ENCODE peak calls at places on chromosome 4, in four cellular contexts. X, Y, E and L are unnamed samples.

GRCh38 chr4:57037982-57038604 is 59.4 kb downstream of the POLR2B start:
- DNase-seq in Y (peak; percentile 54), E (no peak), X (peak; percentile 65), L (no peak)

GRCh38 chr4:11301075-11301660 is 127.5 kb downstream of the HS3ST1 start:
- DNase-seq in E (no peak), X (no peak), Y (no peak), L (no peak)

GRCh38 chr4:66357316-66357715 is 687.0 kb upstream of the EPHA5 start:
- DNase-seq in E (no peak), Y (peak; percentile 23), X (no peak), L (peak; percentile 72)

GRCh38 chr4:140856692-140857091 is 100.5 kb upstream of the TBC1D9 start:
- DNase-seq in Y (peak; percentile 36), E (peak; percentile 9), X (no peak), L (peak; percentile 86)

GRCh38 chr4:1246111-1246881 is 2.6 kb downstream of the CTBP1 start:
- DNase-seq in E (no peak), X (peak; percentile 17), Y (peak; percentile 17), L (no peak)

GRCh38 chr4:163679189-163679588 is 184.7 kb downstream of the TMA16 start:
- DNase-seq in Y (no peak), E (no peak), X (no peak), L (peak; percentile 4)

GRCh38 chr4:16289872-16290554 is 63.7 kb upstream of the TAPT1 start:
- DNase-seq in E (peak; percentile 22), Y (peak; percentile 55), X (no peak), L (peak; percentile 8)

GRCh38 chr4:72977936-72978485 is 91.5 kb downstream of the COX18 start:
- DNase-seq in Y (no peak), X (no peak), E (no peak), L (peak; percentile 81)

GRCh38 chr4:76802546-76803021 is 95.4 kb downstream of the SOWAHB start:
- DNase-seq in Y (peak; percentile 85), E (no peak), X (no peak), L (peak; percentile 79)

GRCh38 chr4:79198886-79199591 is 126.8 kb downstream of the NAA11 start:
- DNase-seq in E (no peak), X (no peak), Y (no peak), L (peak; percentile 3)

GRCh38 chr4:5365071-5366008 is 314.1 kb downstream of the STK32B start:
- DNase-seq in X (no peak), E (peak; percentile 56), Y (peak; percentile 96), L (peak; percentile 91)

GRCh38 chr4:142984871-142985585 is 138.9 kb upstream of the INPP4B start:
- DNase-seq in X (no peak), Y (peak; percentile 31), E (no peak), L (no peak)

GRCh38 chr4:2258091-2259035 is 3.5 kb downstream of the MXD4 start:
- DNase-seq in X (peak; percentile 18), Y (no peak), E (no peak), L (no peak)
- H3K4me3 ChIP-seq in X (peak overlapping the region; percentile 95), Y (no peak overlapping the region), E (no peak overlapping the region), L (no peak overlapping the region)

GRCh38 chr4:24794916-24795665 is at the start of gene SOD3:
- DNase-seq in Y (peak; percentile 69), X (peak; percentile 88), E (no peak), L (peak; percentile 88)
- H3K4me3 ChIP-seq in Y (no peak within 1 kb of the TSS), X (peak within 1 kb of the TSS; percentile 58), E (no peak within 1 kb of the TSS), L (peak within 1 kb of the TSS; percentile 29)

DNA sequence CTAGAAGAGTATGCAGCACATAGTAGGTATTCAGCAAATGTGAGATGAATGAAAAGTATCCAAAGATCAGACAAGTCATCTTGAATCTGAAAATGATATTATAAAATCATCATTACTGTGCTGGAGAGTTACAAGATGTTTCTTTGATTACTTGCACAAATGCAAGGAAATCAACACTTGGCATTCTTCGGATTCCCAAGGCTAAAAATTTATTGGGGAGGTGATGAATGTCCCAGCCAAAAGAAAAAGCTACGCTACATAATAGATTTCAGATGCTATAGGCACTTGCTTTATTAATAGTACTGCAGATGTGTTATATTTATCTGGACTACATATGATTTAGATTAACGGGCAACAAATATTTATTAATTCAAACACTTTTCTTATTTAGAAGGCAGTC is 286.7 kb upstream of the TENM3 start:
- DNase-seq in E (no peak), Y (no peak), X (no peak), L (peak; percentile 36)
- H3K4me3 ChIP-seq in E (no peak overlapping the region), Y (no peak overlapping the region), X (no peak overlapping the region), L (no peak overlapping the region)

DNA sequence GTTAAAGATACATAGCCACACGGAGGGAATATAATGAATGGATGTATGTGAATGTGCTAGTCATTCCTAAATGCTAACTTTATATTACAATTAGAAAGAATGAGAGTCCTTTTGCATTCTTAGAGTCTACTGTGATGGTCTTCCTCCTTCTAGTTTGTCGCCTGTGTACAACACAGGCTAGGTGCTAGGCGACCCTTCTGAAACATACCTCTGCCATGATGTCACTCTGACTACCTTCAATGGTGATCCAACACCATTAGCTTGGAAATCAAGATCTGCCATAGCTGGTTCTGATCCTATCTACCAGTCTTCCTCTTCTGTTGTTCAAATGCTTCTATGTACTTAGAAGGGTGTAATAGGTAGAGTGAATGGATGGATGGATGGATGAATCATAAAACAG is 151.2 kb downstream of the MGST2 start:
- DNase-seq in X (no peak), E (no peak), Y (no peak), L (no peak)
- H3K4me3 ChIP-seq in X (no peak overlapping the region), E (no peak overlapping the region), Y (no peak overlapping the region), L (no peak overlapping the region)

DNA sequence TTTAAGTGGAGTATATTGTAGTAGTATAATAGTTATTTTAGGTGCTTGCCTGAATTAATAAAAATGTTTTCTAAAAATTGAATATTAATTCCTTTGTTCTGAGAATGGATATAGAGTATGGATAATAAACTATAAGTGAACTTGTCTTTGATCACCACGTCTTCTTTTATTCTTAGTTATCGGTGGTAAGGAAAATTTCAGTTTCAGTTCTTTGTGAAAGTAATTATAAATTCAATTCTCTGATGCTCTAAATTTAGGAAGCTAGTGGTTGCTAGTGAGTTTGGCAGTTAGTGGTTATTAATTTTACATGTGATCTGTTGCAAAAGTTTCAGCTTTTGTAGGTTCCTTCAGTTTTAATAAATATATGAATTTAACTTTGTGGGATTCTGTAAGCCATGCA is 30.8 kb downstream of the MRPL1 start:
- DNase-seq in E (no peak), Y (no peak), X (no peak), L (no peak)
- H3K4me3 ChIP-seq in E (no peak overlapping the region), Y (no peak overlapping the region), X (no peak overlapping the region), L (no peak overlapping the region)

DNA sequence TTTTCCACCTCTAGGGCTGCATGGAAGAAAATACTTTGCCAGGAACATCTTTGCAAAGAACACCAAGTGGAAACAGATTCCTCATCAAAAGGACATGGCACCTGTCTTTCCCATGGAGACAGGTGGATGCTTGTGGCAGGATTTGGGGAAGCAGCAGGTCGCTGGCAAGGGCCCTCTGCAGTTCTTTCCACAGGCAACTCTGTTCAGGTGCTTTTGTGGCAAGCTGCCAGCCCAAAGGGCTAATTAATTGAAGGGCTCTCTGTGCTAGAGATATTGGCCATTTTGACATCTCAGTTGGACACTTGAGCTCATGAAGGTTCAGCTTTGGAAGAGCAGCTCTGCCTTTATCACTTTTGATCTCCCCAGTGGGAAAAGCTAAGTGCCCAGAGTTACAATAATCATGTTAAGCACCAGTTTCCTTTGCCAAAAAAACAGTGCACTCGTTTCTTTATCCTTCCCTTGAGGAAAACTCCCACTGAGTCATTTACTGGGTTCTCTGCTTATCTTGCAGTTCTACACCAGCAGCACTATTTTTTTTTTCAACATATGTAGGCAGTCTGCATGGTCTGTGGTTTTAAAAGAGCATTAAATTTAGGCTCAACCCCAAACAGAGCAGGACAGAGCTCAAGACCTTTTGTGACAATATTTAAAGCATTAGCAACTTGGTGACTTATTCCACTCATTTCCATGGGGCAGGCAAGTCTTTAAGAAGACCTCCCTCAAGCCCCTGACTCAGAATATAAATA is 336.4 kb upstream of the RASGEF1B start:
- DNase-seq in X (no peak), E (no peak), Y (no peak), L (no peak)
- H3K4me3 ChIP-seq in X (no peak overlapping the region), E (no peak overlapping the region), Y (no peak overlapping the region), L (no peak overlapping the region)

GRCh38 chr4:112931001-112931400 is 118.5 kb upstream of the ANK2 start:
- DNase-seq in X (no peak), E (no peak), Y (no peak), L (no peak)
- H3K4me3 ChIP-seq in X (no peak overlapping the region), E (no peak overlapping the region), Y (no peak overlapping the region), L (no peak overlapping the region)